ENCODE peak calls at places on chromosomes 3 and 15, in nine cellular contexts. E, Y, K, Z, C, U, T, J and V are unnamed samples.

GRCh38 chr3:11059090-11059798 is 66.7 kb downstream of the SLC6A1 start:
- DNase-seq in E (no peak), Y (no peak), K (peak; percentile 39), Z (peak; percentile 78), C (peak; percentile 76), U (peak; percentile 31), T (peak; percentile 64), J (peak; percentile 52), V (peak; percentile 20)

GRCh38 chr3:124131158-124132115 is 139.5 kb upstream of the ROPN1 start:
- DNase-seq in E (no peak), Y (no peak), K (no peak), Z (no peak), C (no peak), U (no peak), T (no peak), J (no peak), V (no peak)

GRCh38 chr3:119194237-119195150 is 21.1 kb downstream of the UPK1B start:
- DNase-seq in E (no peak), Y (no peak), K (no peak), Z (no peak), C (peak; percentile 8), U (no peak), T (no peak), J (no peak), V (no peak)

GRCh38 chr3:171777608-171777995 is 32.7 kb downstream of the PLD1 start:
- DNase-seq in E (no peak), Y (no peak), K (no peak), Z (no peak), C (no peak), U (no peak), T (no peak), J (no peak), V (no peak)

GRCh38 chr15:63476229-63476632 is 28.2 kb upstream of the USP3 start:
- DNase-seq in E (no peak), Y (no peak), K (no peak), Z (peak; percentile 98), C (peak; percentile 95), U (no peak), T (no peak), J (peak; percentile 77), V (no peak)

GRCh38 chr3:174863488-174863887 is 4.4 kb downstream of the NAALADL2 start:
- DNase-seq in E (no peak), Y (no peak), K (peak; percentile 25), Z (no peak), C (no peak), U (no peak), T (no peak), J (no peak), V (no peak)

GRCh38 chr3:53550005-53550620 is 55.7 kb downstream of the CACNA1D start:
- DNase-seq in E (no peak), Y (no peak), K (no peak), Z (no peak), C (no peak), U (no peak), T (no peak), J (no peak), V (no peak)

GRCh38 chr3:141556034-141556433 is 69.2 kb downstream of the RASA2 start:
- DNase-seq in E (no peak), Y (no peak), K (no peak), Z (peak; percentile 43), C (peak; percentile 41), U (no peak), T (no peak), J (no peak), V (no peak)

GRCh38 chr15:95409924-95410323 is 920.6 kb upstream of the NR2F2 start:
- DNase-seq in E (no peak), Y (no peak), K (no peak), Z (no peak), C (no peak), U (no peak), T (no peak), J (no peak), V (no peak)

GRCh38 chr15:67831363-67831762 is 6.1 kb downstream of the SKOR1 start:
- DNase-seq in E (no peak), Y (no peak), K (no peak), Z (no peak), C (no peak), U (no peak), T (no peak), J (no peak), V (no peak)

GRCh38 chr15:62505761-62506160 is 340.7 kb upstream of the C2CD4B start:
- DNase-seq in E (no peak), Y (no peak), K (no peak), Z (peak; percentile 84), C (peak; percentile 60), U (no peak), T (no peak), J (no peak), V (no peak)

GRCh38 chr15:99410477-99410876 is 155.3 kb upstream of the MEF2A start:
- DNase-seq in E (peak; percentile 54), Y (no peak), K (no peak), Z (no peak), C (no peak), U (no peak), T (no peak), J (no peak), V (no peak)

GRCh38 chr3:43062040-43062555 is 43.8 kb downstream of the POMGNT2 start:
- DNase-seq in E (no peak), Y (no peak), K (no peak), Z (no peak), C (no peak), U (no peak), T (no peak), J (no peak), V (no peak)

GRCh38 chr15:28094732-28095521 is 4.2 kb downstream of the OCA2 start:
- DNase-seq in E (peak; percentile 74), Y (peak; percentile 85), K (no peak), Z (no peak), C (no peak), U (no peak), T (no peak), J (no peak), V (no peak)

GRCh38 chr15:28096411-28096719 is 2.8 kb downstream of the OCA2 start:
- DNase-seq in E (no peak), Y (no peak), K (no peak), Z (peak; percentile 12), C (no peak), U (no peak), T (no peak), J (no peak), V (no peak)

GRCh38 chr15:28097656-28098359 is 1.3 kb downstream of the OCA2 start:
- DNase-seq in E (peak; percentile 58), Y (no peak), K (no peak), Z (no peak), C (no peak), U (no peak), T (no peak), J (no peak), V (no peak)

GRCh38 chr15:28098360-28098765 is 752 bp downstream of the OCA2 start:
- DNase-seq in E (no peak), Y (no peak), K (no peak), Z (no peak), C (no peak), U (no peak), T (no peak), J (no peak), V (peak; percentile 49)

DNA sequence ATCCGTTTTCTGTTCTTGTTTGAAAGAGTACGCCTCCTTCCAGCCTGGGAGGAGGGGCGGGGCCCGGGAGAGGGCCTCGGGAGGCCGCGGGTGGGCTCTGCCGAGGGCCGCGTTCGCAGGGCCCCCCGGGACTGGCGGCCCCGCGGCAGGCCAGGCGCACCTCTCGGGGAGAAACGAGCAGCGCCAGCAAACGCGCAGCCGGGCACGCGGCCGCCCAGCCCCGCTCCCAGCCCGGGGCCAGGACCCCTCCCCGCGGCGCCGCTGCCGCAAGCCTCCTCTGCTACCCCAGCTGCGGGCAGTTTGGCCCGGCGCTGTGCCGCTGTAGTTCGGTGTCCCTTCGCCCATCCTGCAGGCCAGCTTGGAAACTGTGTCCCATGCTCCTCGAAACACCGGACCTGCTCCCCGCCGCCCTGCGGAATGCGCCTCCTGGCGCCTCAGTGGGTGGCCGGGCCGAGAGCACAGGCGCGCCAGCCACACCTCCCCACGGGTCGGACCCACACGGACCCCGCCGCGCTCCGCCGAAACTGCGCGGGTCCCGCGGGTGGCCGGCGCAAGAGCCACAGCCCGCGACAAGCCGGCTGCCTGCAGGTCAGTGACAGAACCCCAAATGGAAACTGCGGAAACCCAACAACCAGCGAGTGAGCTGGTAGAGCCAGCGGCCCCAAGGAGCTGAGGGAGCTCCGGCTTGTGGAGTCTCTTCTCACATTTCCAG is 2.2 kb downstream of the OCA2 start:
- DNase-seq in E (peak; percentile 77), Y (no peak), K (no peak), Z (no peak), C (no peak), U (no peak), T (no peak), J (no peak), V (no peak)
- H3K4me3 ChIP-seq in E (peak overlapping the region; percentile 73), Y (peak overlapping the region; percentile 54), K (peak overlapping the region; percentile 1), Z (peak overlapping the region; percentile 59), C (peak overlapping the region; percentile 51), U (peak overlapping the region; percentile 70), T (peak overlapping the region; percentile 25), J (peak overlapping the region; percentile 36), V (peak overlapping the region; percentile 60)

DNA sequence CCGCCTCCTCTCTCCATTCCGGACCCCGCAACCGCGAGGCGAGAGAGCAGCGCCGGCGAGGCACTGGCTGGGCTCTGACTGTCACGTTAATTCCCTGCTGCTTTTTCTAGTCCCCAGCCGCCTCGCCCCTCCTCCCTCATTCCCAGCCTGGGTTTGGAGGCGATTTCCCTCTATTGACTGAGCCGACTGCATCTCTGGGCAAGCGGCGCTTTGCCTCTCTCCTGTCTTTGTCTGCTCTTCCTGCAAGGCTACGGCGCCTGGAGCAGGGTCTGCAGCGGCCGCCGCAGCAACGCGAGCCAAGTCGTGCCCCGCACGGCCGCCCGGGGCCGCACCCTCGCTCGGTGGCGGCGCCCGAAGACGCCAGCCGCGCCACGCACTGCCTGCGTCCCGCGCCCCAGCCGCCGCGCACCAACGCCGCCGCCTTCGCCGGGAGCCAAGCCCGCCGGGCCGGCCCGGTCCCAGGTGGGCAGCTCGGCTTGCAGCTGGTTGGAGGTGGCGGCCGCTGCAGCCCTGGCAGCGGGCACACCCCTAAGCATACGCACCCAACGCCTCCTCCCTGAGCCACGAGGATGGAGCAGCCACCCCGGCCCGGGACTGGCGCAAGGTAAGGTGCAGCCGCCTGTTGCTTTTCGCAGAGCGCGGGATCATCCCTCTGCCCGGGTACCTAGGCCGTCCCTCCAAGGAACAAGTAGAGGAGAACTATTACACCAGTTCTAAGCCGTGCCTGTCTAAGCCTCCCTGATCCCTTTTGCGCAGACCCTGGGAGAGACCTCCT is at the start of gene LRRC3B:
- DNase-seq in E (no peak), Y (no peak), K (no peak), Z (no peak), C (no peak), U (no peak), T (no peak), J (no peak), V (no peak)
- H3K4me3 ChIP-seq in E (peak within 1 kb of the TSS; percentile 62), Y (peak within 1 kb of the TSS; percentile 50), K (peak within 1 kb of the TSS; percentile 2), Z (no peak within 1 kb of the TSS), C (no peak within 1 kb of the TSS), U (peak within 1 kb of the TSS; percentile 62), T (peak within 1 kb of the TSS; percentile 14), J (no peak within 1 kb of the TSS), V (no peak within 1 kb of the TSS)

GRCh38 chr15:43795197-43795596 is 3.1 kb downstream of the SERF2 start:
- DNase-seq in E (no peak), Y (no peak), K (no peak), Z (no peak), C (no peak), U (no peak), T (no peak), J (no peak), V (no peak)
- H3K4me3 ChIP-seq in E (peak overlapping the region; percentile 93), Y (no peak overlapping the region), K (no peak overlapping the region), Z (no peak overlapping the region), C (no peak overlapping the region), U (peak overlapping the region; percentile 98), T (no peak overlapping the region), J (no peak overlapping the region), V (no peak overlapping the region)

GRCh38 chr3:24586920-24587319 is 92.3 kb upstream of the THRB start:
- DNase-seq in E (no peak), Y (no peak), K (no peak), Z (no peak), C (no peak), U (no peak), T (no peak), J (no peak), V (no peak)
- H3K4me3 ChIP-seq in E (no peak overlapping the region), Y (no peak overlapping the region), K (no peak overlapping the region), Z (no peak overlapping the region), C (no peak overlapping the region), U (no peak overlapping the region), T (no peak overlapping the region), J (no peak overlapping the region), V (no peak overlapping the region)